ENCODE peak calls at places on chromosomes 13 and 19, in seven cellular contexts. Q is D341Med; C is renal cortical epithelial cell; J is breast epithelium; P is activated naive CD8-positive, alpha-beta T cell treated with anti-CD3 and anti-CD28 coated beads for 36 hours; G is substantia nigra; R is PC-9. U is an unnamed sample.

GRCh38 chr13:43785166-43785680 is 1.5 kb downstream of the ENOX1 start:
- DNase-seq in P (no peak), J (no peak), R (no peak), Q (no peak), C (no peak), G (no peak), U (no peak)

GRCh38 chr19:33298146-33298911 is 4.0 kb downstream of the CEBPA start:
- DNase-seq in G (no peak), P (no peak), J (peak; percentile 81), C (no peak), R (peak; percentile 46), Q (peak; percentile 35), U (no peak)

GRCh38 chr13:109135018-109135417 is 505.6 kb downstream of the MYO16 start:
- DNase-seq in P (no peak), J (no peak), Q (no peak), G (no peak), C (no peak), R (no peak), U (no peak)

GRCh38 chr19:10430505-10431253 is 10.3 kb downstream of the PDE4A start:
- DNase-seq in J (no peak), C (no peak), R (peak; percentile 19), P (no peak), G (no peak), Q (peak; percentile 45), U (peak; percentile 68)

GRCh38 chr19:1814391-1814790 is 2.3 kb upstream of the ATP8B3 start:
- DNase-seq in J (no peak), Q (no peak), P (no peak), C (no peak), G (no peak), R (no peak), U (no peak)

GRCh38 chr13:20159646-20160345 is 1.1 kb downstream of the GJA3 start:
- DNase-seq in G (no peak), J (no peak), Q (no peak), C (no peak), P (no peak), R (no peak), U (no peak)

GRCh38 chr13:112977525-112977924 is 8.5 kb downstream of the MCF2L start:
- DNase-seq in G (no peak), Q (no peak), J (no peak), R (no peak), C (no peak), P (no peak), U (no peak)

GRCh38 chr13:41216160-41216559 is 21.8 kb upstream of the KBTBD7 start:
- DNase-seq in C (no peak), Q (no peak), G (no peak), R (peak; percentile 37), P (no peak), J (no peak), U (no peak)

GRCh38 chr13:97953376-97953970 is at the start of gene IPO5:
- DNase-seq in P (no peak), Q (no peak), J (no peak), G (no peak), C (peak; percentile 26), R (no peak), U (no peak)